ENCODE peak calls at places on chromosomes 1 and 21, in seven cellular contexts. One of them, this sample, is unnamed.
A peak's percentile ranks its signal among the peaks of the same experiment; 100 is the strongest.

GRCh38 chr1:41599912-41600311 is 115.4 kb upstream of the EDN2 start:
- DNase-seq in suprapubic skin: no peak
- DNase-seq in A549: peak; percentile 16
- DNase-seq in sigmoid colon: no peak
- DNase-seq in stomach: no peak
- DNase-seq in transverse colon: no peak
- DNase-seq in ovary: no peak
- DNase-seq in this sample: no peak

GRCh38 chr1:26277719-26278118 is 2.2 kb upstream of the SH3BGRL3 start:
- DNase-seq in A549: no peak
- DNase-seq in sigmoid colon: no peak
- DNase-seq in stomach: no peak
- DNase-seq in transverse colon: no peak
- DNase-seq in ovary: no peak
- DNase-seq in suprapubic skin: no peak
- DNase-seq in this sample: no peak

GRCh38 chr21:39568380-39568779 is 44.4 kb upstream of the B3GALT5 start:
- DNase-seq in A549: no peak
- DNase-seq in suprapubic skin: no peak
- DNase-seq in ovary: no peak
- DNase-seq in transverse colon: no peak
- DNase-seq in sigmoid colon: no peak
- DNase-seq in stomach: no peak
- DNase-seq in this sample: no peak

GRCh38 chr1:47791879-47792608 is 205.1 kb downstream of the TRABD2B start:
- DNase-seq in A549: no peak
- DNase-seq in ovary: no peak
- DNase-seq in stomach: no peak
- DNase-seq in transverse colon: no peak
- DNase-seq in sigmoid colon: no peak
- DNase-seq in suprapubic skin: no peak
- DNase-seq in this sample: no peak

GRCh38 chr1:30758785-30759380 is 1.3 kb upstream of the LAPTM5 start:
- DNase-seq in suprapubic skin: no peak
- DNase-seq in transverse colon: no peak
- DNase-seq in stomach: no peak
- DNase-seq in ovary: no peak
- DNase-seq in sigmoid colon: no peak
- DNase-seq in A549: peak; percentile 25
- DNase-seq in this sample: no peak

GRCh38 chr1:147812799-147813198 is 52.4 kb upstream of the GJA5 start:
- DNase-seq in A549: no peak
- DNase-seq in suprapubic skin: no peak
- DNase-seq in transverse colon: no peak
- DNase-seq in sigmoid colon: no peak
- DNase-seq in stomach: no peak
- DNase-seq in ovary: no peak
- DNase-seq in this sample: no peak

GRCh38 chr1:101697057-101697456 is 299.7 kb downstream of the OLFM3 start:
- DNase-seq in ovary: no peak
- DNase-seq in A549: no peak
- DNase-seq in transverse colon: no peak
- DNase-seq in suprapubic skin: no peak
- DNase-seq in sigmoid colon: no peak
- DNase-seq in stomach: no peak
- DNase-seq in this sample: no peak

GRCh38 chr1:27318596-27318995 is 3.4 kb upstream of the TMEM222 start:
- DNase-seq in transverse colon: no peak
- DNase-seq in A549: no peak
- DNase-seq in suprapubic skin: no peak
- DNase-seq in stomach: no peak
- DNase-seq in sigmoid colon: no peak
- DNase-seq in ovary: no peak
- DNase-seq in this sample: no peak

GRCh38 chr21:15935530-15935929 is 205.7 kb downstream of the USP25 start:
- DNase-seq in A549: no peak
- DNase-seq in transverse colon: no peak
- DNase-seq in suprapubic skin: no peak
- DNase-seq in stomach: no peak
- DNase-seq in sigmoid colon: no peak
- DNase-seq in ovary: no peak
- DNase-seq in this sample: no peak

GRCh38 chr1:12078938-12079861 is 16.1 kb downstream of the TNFRSF8 start:
- DNase-seq in stomach: no peak
- DNase-seq in sigmoid colon: no peak
- DNase-seq in A549: peak; percentile 34
- DNase-seq in transverse colon: no peak
- DNase-seq in ovary: peak; percentile 62
- DNase-seq in suprapubic skin: no peak
- DNase-seq in this sample: peak; percentile 38

DNA sequence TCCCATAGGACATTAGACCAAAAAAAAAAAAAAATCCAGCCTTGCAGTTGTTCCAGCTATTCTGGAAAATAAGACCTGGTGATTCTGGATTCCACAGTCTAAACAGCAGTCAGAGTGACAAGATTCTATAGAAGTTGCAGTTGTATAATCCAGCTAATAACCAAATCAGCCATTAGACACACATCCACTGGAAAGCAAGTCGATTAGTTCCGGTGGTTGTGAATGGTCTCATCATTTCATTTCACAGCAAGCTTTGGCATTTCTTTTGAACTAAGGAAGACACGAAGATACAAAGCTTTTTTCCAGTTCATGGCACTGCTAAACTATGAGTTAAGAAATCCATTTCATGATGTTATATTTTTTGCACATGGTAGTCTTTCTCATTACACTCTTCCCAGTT is 54.4 kb upstream of the FAM89A start:
- DNase-seq in stomach: no peak
- DNase-seq in transverse colon: no peak
- DNase-seq in sigmoid colon: no peak
- DNase-seq in A549: no peak
- DNase-seq in suprapubic skin: no peak
- DNase-seq in ovary: no peak
- DNase-seq in this sample: no peak
- TF ChIP-seq EP300 in stomach: no peak
- TF ChIP-seq EP300 in transverse colon: no peak
- TF ChIP-seq EP300 in sigmoid colon: no peak
- TF ChIP-seq EP300 in A549: no peak
- TF ChIP-seq EP300 in suprapubic skin: no peak
- TF ChIP-seq EP300 in ovary: no peak
- TF ChIP-seq EP300 in this sample: no peak

DNA sequence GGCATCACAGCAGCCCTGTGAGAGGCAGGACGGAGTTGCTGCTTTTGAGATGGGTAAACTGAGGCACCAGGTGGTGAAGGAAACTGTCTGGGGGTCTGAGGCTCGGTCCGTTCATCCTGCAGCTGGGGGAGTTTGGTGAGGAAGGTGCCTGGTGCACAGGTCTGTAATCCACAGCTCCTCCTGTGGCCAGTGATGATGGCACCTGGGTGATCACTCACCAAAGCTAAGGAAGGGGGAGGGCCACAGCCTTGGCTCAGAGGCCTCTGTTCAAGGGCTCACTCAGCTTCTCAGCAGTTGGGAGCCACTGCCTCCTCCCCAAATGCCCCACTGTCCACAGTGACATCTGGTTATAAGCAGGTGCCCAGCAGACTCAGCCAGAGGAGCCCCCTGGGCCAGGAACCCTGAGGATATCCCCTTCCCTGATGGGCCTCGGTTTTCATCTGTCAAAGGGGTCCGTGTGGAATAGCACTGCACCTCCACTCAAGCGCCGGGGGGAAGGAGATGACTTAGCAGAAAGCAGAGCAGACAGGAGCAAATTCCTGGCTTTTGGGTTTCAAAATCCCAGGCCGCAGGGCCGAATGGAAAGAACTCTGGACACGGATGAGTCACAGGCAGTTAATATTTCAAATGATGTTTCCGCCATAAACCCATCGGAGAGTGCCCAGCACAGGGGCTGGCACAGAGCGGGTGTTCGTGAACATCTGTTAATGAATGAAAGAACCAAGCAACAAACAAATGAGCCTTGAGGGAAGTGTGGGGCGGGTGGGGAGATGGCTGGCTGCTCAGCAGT is 82.8 kb downstream of the DMRTB1 start:
- DNase-seq in ovary: no peak
- DNase-seq in suprapubic skin: peak; percentile 79
- DNase-seq in A549: peak; percentile 70
- DNase-seq in transverse colon: peak; percentile 18
- DNase-seq in sigmoid colon: peak; percentile 80
- DNase-seq in stomach: no peak
- DNase-seq in this sample: no peak
- TF ChIP-seq CTCF in ovary: no peak
- TF ChIP-seq CTCF in suprapubic skin: peak; percentile 31
- TF ChIP-seq CTCF in A549: peak; percentile 33
- TF ChIP-seq CTCF in transverse colon: no peak
- TF ChIP-seq CTCF in sigmoid colon: peak; percentile 36
- TF ChIP-seq CTCF in stomach: no peak
- TF ChIP-seq CTCF in this sample: no peak

DNA sequence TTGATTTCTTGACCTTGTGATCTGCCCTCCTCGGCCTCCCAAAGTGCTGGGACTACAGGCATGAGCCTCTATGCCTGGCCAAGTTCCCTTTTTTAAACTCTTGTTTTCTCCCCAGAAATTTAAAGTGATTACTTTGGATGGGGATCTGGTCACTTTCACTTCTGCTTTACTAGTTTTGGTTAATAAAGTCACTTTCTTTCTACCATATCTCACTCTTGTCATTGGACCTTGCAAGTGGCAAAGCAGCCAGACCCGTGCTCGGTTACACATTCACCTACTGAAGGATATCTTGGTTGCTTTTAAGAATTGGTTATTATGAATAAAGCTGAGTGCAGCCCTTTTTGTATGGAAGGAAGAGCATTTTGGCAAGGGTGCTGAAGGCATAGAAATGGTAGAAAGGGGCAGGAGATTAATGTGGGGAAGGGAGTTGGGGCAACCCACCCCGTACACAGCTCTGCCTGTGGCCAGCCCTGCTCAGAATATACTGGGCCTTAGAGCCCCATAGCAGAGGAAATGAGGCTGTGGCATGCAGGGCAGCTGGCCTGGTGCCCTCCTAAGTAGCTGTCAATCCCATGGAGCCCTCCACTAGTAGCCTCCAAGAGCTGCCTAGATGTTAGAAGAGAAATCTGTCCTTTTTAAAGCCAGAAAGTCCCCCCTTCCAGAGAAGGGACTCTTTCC is 40.7 kb downstream of the CD2 start:
- DNase-seq in ovary: no peak
- DNase-seq in sigmoid colon: no peak
- DNase-seq in A549: no peak
- DNase-seq in transverse colon: no peak
- DNase-seq in stomach: no peak
- DNase-seq in suprapubic skin: no peak
- DNase-seq in this sample: no peak
- TF ChIP-seq EP300 in ovary: no peak
- TF ChIP-seq EP300 in sigmoid colon: no peak
- TF ChIP-seq EP300 in A549: no peak
- TF ChIP-seq EP300 in transverse colon: no peak
- TF ChIP-seq EP300 in stomach: no peak
- TF ChIP-seq EP300 in suprapubic skin: no peak
- TF ChIP-seq EP300 in this sample: no peak

GRCh38 chr1:116218922-116219321 is 107.7 kb downstream of the MAB21L3 start:
- DNase-seq in transverse colon: no peak
- DNase-seq in suprapubic skin: no peak
- DNase-seq in sigmoid colon: no peak
- DNase-seq in ovary: no peak
- DNase-seq in A549: peak; percentile 1
- DNase-seq in stomach: peak; percentile 45
- DNase-seq in this sample: no peak
- TF ChIP-seq CTCF in transverse colon: no peak
- TF ChIP-seq CTCF in suprapubic skin: no peak
- TF ChIP-seq CTCF in sigmoid colon: no peak
- TF ChIP-seq CTCF in ovary: no peak
- TF ChIP-seq CTCF in A549: no peak
- TF ChIP-seq CTCF in stomach: no peak
- TF ChIP-seq CTCF in this sample: no peak

DNA sequence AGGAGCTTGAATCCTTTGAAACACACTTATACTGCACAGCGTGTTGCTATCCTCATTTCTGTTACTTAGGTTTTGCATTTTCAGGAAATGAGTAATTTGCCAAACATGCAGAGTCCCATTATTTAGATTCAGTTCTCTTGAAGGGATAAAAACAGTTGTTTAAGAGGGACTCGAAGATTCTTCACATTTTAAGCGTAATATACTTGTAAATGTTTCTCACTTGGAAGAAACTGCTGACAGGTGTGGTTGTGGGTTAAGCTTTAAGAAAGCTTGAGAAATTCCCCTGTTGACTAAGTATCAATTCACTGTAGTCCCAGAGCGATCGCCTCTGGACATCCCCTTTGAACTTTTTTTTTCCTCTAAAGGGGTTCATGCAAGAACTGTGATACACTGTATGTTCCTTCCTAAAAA is 30.6 kb upstream of the RGS1 start:
- DNase-seq in stomach: no peak
- DNase-seq in ovary: no peak
- DNase-seq in sigmoid colon: no peak
- DNase-seq in A549: no peak
- DNase-seq in suprapubic skin: no peak
- DNase-seq in transverse colon: no peak
- DNase-seq in this sample: no peak
- TF ChIP-seq EP300 in stomach: no peak
- TF ChIP-seq EP300 in ovary: no peak
- TF ChIP-seq EP300 in sigmoid colon: no peak
- TF ChIP-seq EP300 in A549: no peak
- TF ChIP-seq EP300 in suprapubic skin: no peak
- TF ChIP-seq EP300 in transverse colon: no peak
- TF ChIP-seq EP300 in this sample: no peak

GRCh38 chr1:225926551-225927113 is 2.6 kb upstream of the PYCR2 start:
- DNase-seq in A549: no peak
- DNase-seq in sigmoid colon: no peak
- DNase-seq in stomach: no peak
- DNase-seq in transverse colon: no peak
- DNase-seq in ovary: no peak
- DNase-seq in suprapubic skin: no peak
- DNase-seq in this sample: no peak

GRCh38 chr1:225923381-225923691 is 714 bp downstream of the PYCR2 start:
- DNase-seq in A549: no peak
- DNase-seq in sigmoid colon: no peak
- DNase-seq in transverse colon: peak; percentile 44
- DNase-seq in ovary: no peak
- DNase-seq in suprapubic skin: no peak
- DNase-seq in stomach: no peak
- DNase-seq in this sample: no peak

GRCh38 chr1:225921734-225922709 is 2.0 kb downstream of the PYCR2 start:
- DNase-seq in suprapubic skin: no peak
- DNase-seq in A549: no peak
- DNase-seq in ovary: no peak
- DNase-seq in sigmoid colon: no peak
- DNase-seq in transverse colon: no peak
- DNase-seq in stomach: no peak
- DNase-seq in this sample: no peak

GRCh38 chr1:225919906-225920305 is 4.1 kb downstream of the PYCR2 start:
- DNase-seq in sigmoid colon: peak; percentile 92
- DNase-seq in A549: no peak
- DNase-seq in stomach: peak; percentile 85
- DNase-seq in ovary: peak; percentile 53
- DNase-seq in transverse colon: peak; percentile 66
- DNase-seq in suprapubic skin: no peak
- DNase-seq in this sample: no peak

GRCh38 chr1:225923692-225924555 is at the start of gene PYCR2:
- DNase-seq in stomach: peak; percentile 96
- DNase-seq in transverse colon: peak; percentile 96
- DNase-seq in suprapubic skin: peak; percentile 97
- DNase-seq in A549: peak; percentile 95
- DNase-seq in ovary: peak; percentile 95
- DNase-seq in sigmoid colon: peak; percentile 98
- DNase-seq in this sample: peak; percentile 88
- TF ChIP-seq CTCF in stomach: no peak
- TF ChIP-seq CTCF in transverse colon: no peak
- TF ChIP-seq CTCF in suprapubic skin: no peak
- TF ChIP-seq CTCF in A549: no peak
- TF ChIP-seq CTCF in ovary: no peak
- TF ChIP-seq CTCF in sigmoid colon: no peak
- TF ChIP-seq CTCF in this sample: no peak

This sample was measured in tibial nerve.